ENCODE peak calls at places on chromosomes 12 and 14, in four cellular contexts. One of them, this sample, is unnamed.

GRCh38 chr14:33745163-33745562 is 205.7 kb downstream of the EGLN3 start:
- DNase-seq in HepG2: no peak
- DNase-seq in HCT116: no peak
- DNase-seq in SK-N-SH: no peak
- DNase-seq in this sample: no peak

GRCh38 chr14:73744874-73745529 is 30.8 kb upstream of the PNMA1 start:
- DNase-seq in HCT116: peak
- DNase-seq in SK-N-SH: no peak
- DNase-seq in HepG2: no peak
- DNase-seq in this sample: no peak

GRCh38 chr12:52307836-52308806 is 13.1 kb downstream of the KRT83 start:
- DNase-seq in SK-N-SH: peak
- DNase-seq in HCT116: peak
- DNase-seq in HepG2: no peak
- DNase-seq in this sample: peak

GRCh38 chr14:74360163-74360562 is 11.9 kb downstream of the VRTN start:
- DNase-seq in SK-N-SH: no peak
- DNase-seq in HCT116: no peak
- DNase-seq in HepG2: no peak
- DNase-seq in this sample: no peak

GRCh38 chr12:131231194-131231980 is 277.7 kb downstream of the ADGRD1 start:
- DNase-seq in HepG2: no peak
- DNase-seq in SK-N-SH: no peak
- DNase-seq in HCT116: no peak
- DNase-seq in this sample: peak

GRCh38 chr12:80794506-80794905 is 77.8 kb downstream of the MYF5 start:
- DNase-seq in SK-N-SH: no peak
- DNase-seq in HepG2: no peak
- DNase-seq in HCT116: no peak
- DNase-seq in this sample: no peak

GRCh38 chr12:25725874-25726273 is 172.8 kb upstream of the LMNTD1 start:
- DNase-seq in HepG2: no peak
- DNase-seq in SK-N-SH: no peak
- DNase-seq in HCT116: no peak
- DNase-seq in this sample: no peak

GRCh38 chr12:120292661-120293531 is at the start of gene RNU4-1:
- DNase-seq in HepG2: peak
- DNase-seq in HCT116: peak
- DNase-seq in SK-N-SH: peak
- DNase-seq in this sample: peak

GRCh38 chr12:111692575-111693210 is 6.8 kb downstream of the ACAD10 start:
- DNase-seq in HCT116: no peak
- DNase-seq in SK-N-SH: no peak
- DNase-seq in HepG2: no peak
- DNase-seq in this sample: peak

GRCh38 chr14:102985665-102986064 is 63.2 kb downstream of the AMN start:
- DNase-seq in HCT116: no peak
- DNase-seq in SK-N-SH: no peak
- DNase-seq in HepG2: no peak
- DNase-seq in this sample: no peak

GRCh38 chr12:81598205-81598604 is 160.9 kb downstream of the PPFIA2 start:
- DNase-seq in HCT116: no peak
- DNase-seq in HepG2: no peak
- DNase-seq in SK-N-SH: peak
- DNase-seq in this sample: no peak

GRCh38 chr14:38387821-38388220 is 131.9 kb upstream of the CLEC14A start:
- DNase-seq in HepG2: no peak
- DNase-seq in SK-N-SH: no peak
- DNase-seq in HCT116: no peak
- DNase-seq in this sample: no peak

GRCh38 chr12:52990206-52990605 is 16.1 kb upstream of the EIF4B start:
- DNase-seq in SK-N-SH: no peak
- DNase-seq in HCT116: no peak
- DNase-seq in HepG2: no peak
- DNase-seq in this sample: no peak

GRCh38 chr14:36625014-36625413 is 36.6 kb upstream of the PAX9 start:
- DNase-seq in HCT116: no peak
- DNase-seq in HepG2: no peak
- DNase-seq in SK-N-SH: no peak
- DNase-seq in this sample: no peak

GRCh38 chr14:85172290-85172689 is 357.7 kb upstream of the FLRT2 start:
- DNase-seq in HCT116: no peak
- DNase-seq in HepG2: no peak
- DNase-seq in SK-N-SH: no peak
- DNase-seq in this sample: no peak

GRCh38 chr12:53044052-53044581 is 5.7 kb upstream of the TNS2 start:
- DNase-seq in HepG2: peak
- DNase-seq in HCT116: no peak
- DNase-seq in SK-N-SH: peak
- DNase-seq in this sample: peak

GRCh38 chr12:45731376-45731775 is 1.9 kb downstream of the ARID2 start:
- DNase-seq in HepG2: no peak
- DNase-seq in HCT116: no peak
- DNase-seq in SK-N-SH: no peak
- DNase-seq in this sample: no peak

GRCh38 chr12:101173197-101173749 is 36.8 kb downstream of the SLC5A8 start:
- DNase-seq in SK-N-SH: no peak
- DNase-seq in HCT116: no peak
- DNase-seq in HepG2: no peak
- DNase-seq in this sample: no peak

GRCh38 chr12:97921957-97922722 is 459.5 kb downstream of the RMST start:
- DNase-seq in SK-N-SH: no peak
- DNase-seq in HepG2: no peak
- DNase-seq in HCT116: no peak
- DNase-seq in this sample: no peak

GRCh38 chr12:97927991-97928390 is 465.4 kb downstream of the RMST start:
- DNase-seq in HepG2: no peak
- DNase-seq in SK-N-SH: no peak
- DNase-seq in HCT116: no peak
- DNase-seq in this sample: no peak

GRCh38 chr12:97924122-97924521 is 461.5 kb downstream of the RMST start:
- DNase-seq in HepG2: no peak
- DNase-seq in HCT116: no peak
- DNase-seq in SK-N-SH: no peak
- DNase-seq in this sample: no peak

GRCh38 chr12:97923546-97923945 is 460.9 kb downstream of the RMST start:
- DNase-seq in SK-N-SH: no peak
- DNase-seq in HepG2: no peak
- DNase-seq in HCT116: no peak
- DNase-seq in this sample: no peak
- TF ChIP-seq ELF1 in SK-N-SH: no peak
- TF ChIP-seq ELF1 in HepG2: no peak
- TF ChIP-seq ELF1 in HCT116: no peak
- TF ChIP-seq ELF1 in this sample: no peak

GRCh38 chr14:100552524-100553125 is 34.6 kb downstream of the BEGAIN start:
- DNase-seq in SK-N-SH: no peak
- DNase-seq in HCT116: no peak
- DNase-seq in HepG2: no peak
- DNase-seq in this sample: no peak
- TF ChIP-seq ELF1 in SK-N-SH: no peak
- TF ChIP-seq ELF1 in HCT116: no peak
- TF ChIP-seq ELF1 in HepG2: no peak
- TF ChIP-seq ELF1 in this sample: no peak

DNA sequence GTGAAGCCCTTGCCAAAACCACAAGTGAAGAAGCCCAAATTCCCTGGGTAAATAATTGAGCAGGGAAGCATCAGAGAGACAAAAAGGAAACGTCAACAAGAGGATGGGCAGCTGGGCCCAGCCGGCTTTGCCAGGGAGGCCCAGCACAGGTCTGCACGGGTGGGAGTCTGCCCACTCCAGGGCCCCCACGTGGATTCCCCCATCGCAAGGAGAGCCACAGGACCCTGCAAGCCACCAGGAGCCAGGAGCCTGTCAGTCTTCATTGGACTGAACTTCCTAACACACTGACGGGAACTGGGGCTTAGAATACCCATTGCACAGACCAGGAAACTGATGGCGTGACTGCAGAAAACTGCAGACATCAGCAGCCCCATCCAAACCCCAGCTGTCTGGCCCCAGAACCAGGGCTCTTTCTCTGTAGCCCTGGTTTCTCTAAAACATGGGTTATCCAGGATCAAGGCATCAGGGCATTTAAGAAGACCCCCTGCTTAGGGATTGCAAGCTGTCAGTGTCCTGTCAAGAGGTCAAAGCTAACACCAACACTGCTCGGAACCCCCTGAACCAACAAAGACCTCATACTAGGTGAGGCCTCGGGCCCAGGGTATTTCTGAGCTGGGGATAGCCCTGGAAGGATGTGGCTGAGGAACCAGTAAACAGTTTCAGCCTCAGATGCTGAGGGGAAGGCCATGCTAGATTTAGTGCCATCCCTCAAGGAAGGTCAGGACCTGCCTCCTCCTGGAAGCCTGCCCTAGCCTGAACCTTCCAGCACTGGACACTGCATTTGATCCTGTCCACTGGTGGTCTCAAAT is 39.4 kb downstream of the BCL11B start:
- DNase-seq in HCT116: no peak
- DNase-seq in HepG2: no peak
- DNase-seq in SK-N-SH: no peak
- DNase-seq in this sample: no peak
- TF ChIP-seq ELF1 in HCT116: no peak
- TF ChIP-seq ELF1 in HepG2: no peak
- TF ChIP-seq ELF1 in SK-N-SH: no peak
- TF ChIP-seq ELF1 in this sample: no peak

GRCh38 chr14:96120392-96120791 is 81.2 kb downstream of the C14orf132 start:
- DNase-seq in HepG2: no peak
- DNase-seq in HCT116: no peak
- DNase-seq in SK-N-SH: peak
- DNase-seq in this sample: no peak

GRCh38 chr14:96117997-96118790 is 79.0 kb downstream of the C14orf132 start:
- DNase-seq in SK-N-SH: no peak
- DNase-seq in HepG2: no peak
- DNase-seq in HCT116: no peak
- DNase-seq in this sample: no peak

GRCh38 chr14:96114002-96114401 is 74.8 kb downstream of the C14orf132 start:
- DNase-seq in HCT116: no peak
- DNase-seq in SK-N-SH: no peak
- DNase-seq in HepG2: no peak
- DNase-seq in this sample: no peak

GRCh38 chr14:96119947-96120346 is 80.8 kb downstream of the C14orf132 start:
- DNase-seq in SK-N-SH: no peak
- DNase-seq in HepG2: no peak
- DNase-seq in HCT116: no peak
- DNase-seq in this sample: no peak

GRCh38 chr14:96117101-96117897 is 78.1 kb downstream of the C14orf132 start:
- DNase-seq in HepG2: no peak
- DNase-seq in HCT116: no peak
- DNase-seq in SK-N-SH: peak
- DNase-seq in this sample: no peak
- TF ChIP-seq ELF1 in HepG2: no peak
- TF ChIP-seq ELF1 in HCT116: no peak
- TF ChIP-seq ELF1 in SK-N-SH: no peak
- TF ChIP-seq ELF1 in this sample: no peak

GRCh38 chr14:90568405-90568804 is 171.6 kb downstream of the CALM1 start:
- DNase-seq in HepG2: no peak
- DNase-seq in SK-N-SH: no peak
- DNase-seq in HCT116: no peak
- DNase-seq in this sample: no peak
- TF ChIP-seq ELF1 in HepG2: no peak
- TF ChIP-seq ELF1 in SK-N-SH: no peak
- TF ChIP-seq ELF1 in HCT116: no peak
- TF ChIP-seq ELF1 in this sample: no peak

This sample was measured in K562.